ENCODE peak calls at places on chromosomes 2 and 18, in four cellular contexts. One of them, this sample, is unnamed.
A peak's percentile ranks its signal among the peaks of the same experiment; 100 is the strongest.

GRCh38 chr2:127048969-127049897 is 57.7 kb downstream of the BIN1 start:
- DNase-seq in heart left ventricle: peak; percentile 14
- DNase-seq in HFFc6: no peak
- DNase-seq in activated B cell treated with CpG ODN at 0.5 μM for 24 hours: peak; percentile 15
- DNase-seq in this sample: no peak

GRCh38 chr2:9310827-9311226 is 104.2 kb downstream of the ASAP2 start:
- DNase-seq in activated B cell treated with CpG ODN at 0.5 μM for 24 hours: no peak
- DNase-seq in HFFc6: no peak
- DNase-seq in heart left ventricle: no peak
- DNase-seq in this sample: no peak

GRCh38 chr2:8684421-8684884 is 2.6 kb downstream of the ID2 start:
- DNase-seq in activated B cell treated with CpG ODN at 0.5 μM for 24 hours: no peak
- DNase-seq in heart left ventricle: no peak
- DNase-seq in HFFc6: no peak
- DNase-seq in this sample: no peak

GRCh38 chr2:160278889-160279196 is 78.8 kb upstream of the ITGB6 start:
- DNase-seq in HFFc6: peak; percentile 44
- DNase-seq in activated B cell treated with CpG ODN at 0.5 μM for 24 hours: no peak
- DNase-seq in heart left ventricle: no peak
- DNase-seq in this sample: no peak

GRCh38 chr2:25473758-25474335 is 132.1 kb upstream of the DNMT3A start:
- DNase-seq in activated B cell treated with CpG ODN at 0.5 μM for 24 hours: no peak
- DNase-seq in heart left ventricle: peak; percentile 50
- DNase-seq in HFFc6: no peak
- DNase-seq in this sample: no peak

GRCh38 chr18:48334845-48335244 is 74.3 kb downstream of the ZBTB7C start:
- DNase-seq in activated B cell treated with CpG ODN at 0.5 μM for 24 hours: no peak
- DNase-seq in HFFc6: no peak
- DNase-seq in heart left ventricle: no peak
- DNase-seq in this sample: no peak

GRCh38 chr18:36759167-36759776 is 69.5 kb downstream of the TPGS2 start:
- DNase-seq in heart left ventricle: no peak
- DNase-seq in activated B cell treated with CpG ODN at 0.5 μM for 24 hours: no peak
- DNase-seq in HFFc6: no peak
- DNase-seq in this sample: no peak

GRCh38 chr2:3198119-3198518 is 179.5 kb downstream of the EIPR1 start:
- DNase-seq in HFFc6: no peak
- DNase-seq in activated B cell treated with CpG ODN at 0.5 μM for 24 hours: no peak
- DNase-seq in heart left ventricle: no peak
- DNase-seq in this sample: no peak

GRCh38 chr2:35714883-35715282 is 640.7 kb upstream of the CRIM1 start:
- DNase-seq in activated B cell treated with CpG ODN at 0.5 μM for 24 hours: no peak
- DNase-seq in HFFc6: no peak
- DNase-seq in heart left ventricle: no peak
- DNase-seq in this sample: no peak

GRCh38 chr2:148259674-148260073 is 238.8 kb downstream of the MBD5 start:
- DNase-seq in activated B cell treated with CpG ODN at 0.5 μM for 24 hours: no peak
- DNase-seq in HFFc6: no peak
- DNase-seq in heart left ventricle: no peak
- DNase-seq in this sample: no peak
- TF ChIP-seq CTCF in activated B cell treated with CpG ODN at 0.5 μM for 24 hours: no peak
- TF ChIP-seq CTCF in HFFc6: peak; percentile 29
- TF ChIP-seq CTCF in heart left ventricle: no peak
- TF ChIP-seq CTCF in this sample: no peak

DNA sequence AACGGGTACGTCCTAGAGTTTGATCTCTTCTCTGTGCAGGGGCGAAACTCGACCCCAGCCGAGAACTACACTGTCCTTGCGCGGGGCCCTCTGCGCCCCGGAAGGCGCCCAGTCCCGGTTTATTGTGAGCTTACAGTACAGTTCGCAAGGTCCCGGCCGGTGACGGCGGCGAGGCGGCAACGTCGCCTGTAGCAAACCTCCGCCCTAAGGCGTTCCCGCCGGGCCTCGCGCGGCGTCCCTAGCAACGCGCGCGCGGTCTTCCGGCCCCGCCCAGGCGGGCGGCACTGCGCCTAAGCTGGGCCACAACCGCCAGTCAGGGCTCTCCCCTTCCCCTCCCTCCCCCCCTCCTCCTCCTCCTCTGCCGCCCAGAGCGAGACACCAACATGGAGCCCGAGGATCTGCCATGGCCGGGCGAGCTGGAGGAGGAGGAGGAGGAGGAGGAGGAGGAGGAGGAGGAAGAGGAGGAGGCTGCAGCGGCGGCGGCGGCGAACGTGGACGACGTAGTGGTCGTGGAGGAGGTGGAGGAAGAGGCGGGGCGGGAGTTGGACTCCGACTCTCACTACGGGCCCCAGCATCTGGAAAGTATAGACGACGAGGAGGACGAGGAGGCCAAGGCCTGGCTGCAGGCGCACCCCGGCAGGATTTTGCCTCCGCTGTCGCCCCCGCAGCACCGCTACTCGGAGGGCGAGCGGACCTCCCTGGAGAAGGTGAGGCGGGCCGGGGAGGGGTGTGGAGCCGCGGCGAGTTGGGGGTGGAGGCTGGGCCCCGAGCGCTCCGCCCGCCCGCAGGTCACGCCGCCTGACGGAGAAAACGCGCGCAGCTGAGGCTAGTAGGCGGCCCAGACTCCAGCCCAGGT is at the start of gene ALMS1:
- DNase-seq in heart left ventricle: peak; percentile 93
- DNase-seq in activated B cell treated with CpG ODN at 0.5 μM for 24 hours: peak; percentile 85
- DNase-seq in HFFc6: peak; percentile 88
- DNase-seq in this sample: peak; percentile 76
- TF ChIP-seq CTCF in heart left ventricle: no peak
- TF ChIP-seq CTCF in activated B cell treated with CpG ODN at 0.5 μM for 24 hours: no peak
- TF ChIP-seq CTCF in HFFc6: peak; percentile 46
- TF ChIP-seq CTCF in this sample: peak; percentile 32

DNA sequence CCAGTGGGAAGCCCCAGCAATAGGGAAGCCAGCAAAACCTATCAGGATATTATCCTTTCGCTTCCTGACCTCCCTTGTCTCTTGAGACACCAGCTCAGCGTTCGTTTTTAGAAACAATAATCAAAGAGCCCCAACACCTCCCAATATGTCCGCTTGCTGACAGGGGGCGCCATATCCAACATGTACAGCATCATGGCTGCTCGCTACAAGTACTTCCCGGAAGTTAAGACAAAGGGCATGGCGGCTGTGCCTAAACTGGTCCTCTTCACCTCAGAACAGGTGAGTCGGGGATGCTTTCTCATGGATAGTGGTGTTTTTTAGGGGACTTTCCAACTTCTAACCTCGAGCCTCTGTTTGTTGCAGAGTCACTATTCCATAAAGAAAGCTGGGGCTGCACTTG is 28.7 kb downstream of the GAD1 start:
- DNase-seq in HFFc6: no peak
- DNase-seq in activated B cell treated with CpG ODN at 0.5 μM for 24 hours: no peak
- DNase-seq in heart left ventricle: no peak
- DNase-seq in this sample: no peak
- TF ChIP-seq CTCF in HFFc6: peak; percentile 50
- TF ChIP-seq CTCF in activated B cell treated with CpG ODN at 0.5 μM for 24 hours: no peak
- TF ChIP-seq CTCF in heart left ventricle: no peak
- TF ChIP-seq CTCF in this sample: peak; percentile 15

GRCh38 chr2:201259216-201259615 is 1.1 kb upstream of the CASP8 start:
- DNase-seq in HFFc6: no peak
- DNase-seq in heart left ventricle: no peak
- DNase-seq in activated B cell treated with CpG ODN at 0.5 μM for 24 hours: no peak
- DNase-seq in this sample: no peak

GRCh38 chr2:201257381-201257940 is 2.9 kb upstream of the CASP8 start:
- DNase-seq in HFFc6: no peak
- DNase-seq in heart left ventricle: peak; percentile 39
- DNase-seq in activated B cell treated with CpG ODN at 0.5 μM for 24 hours: peak; percentile 53
- DNase-seq in this sample: no peak

GRCh38 chr2:201258666-201258999 is 1.7 kb upstream of the CASP8 start:
- DNase-seq in HFFc6: no peak
- DNase-seq in heart left ventricle: no peak
- DNase-seq in activated B cell treated with CpG ODN at 0.5 μM for 24 hours: no peak
- DNase-seq in this sample: no peak

GRCh38 chr2:201256001-201256544 is 4.3 kb upstream of the CASP8 start:
- DNase-seq in HFFc6: no peak
- DNase-seq in heart left ventricle: no peak
- DNase-seq in activated B cell treated with CpG ODN at 0.5 μM for 24 hours: no peak
- DNase-seq in this sample: no peak

DNA sequence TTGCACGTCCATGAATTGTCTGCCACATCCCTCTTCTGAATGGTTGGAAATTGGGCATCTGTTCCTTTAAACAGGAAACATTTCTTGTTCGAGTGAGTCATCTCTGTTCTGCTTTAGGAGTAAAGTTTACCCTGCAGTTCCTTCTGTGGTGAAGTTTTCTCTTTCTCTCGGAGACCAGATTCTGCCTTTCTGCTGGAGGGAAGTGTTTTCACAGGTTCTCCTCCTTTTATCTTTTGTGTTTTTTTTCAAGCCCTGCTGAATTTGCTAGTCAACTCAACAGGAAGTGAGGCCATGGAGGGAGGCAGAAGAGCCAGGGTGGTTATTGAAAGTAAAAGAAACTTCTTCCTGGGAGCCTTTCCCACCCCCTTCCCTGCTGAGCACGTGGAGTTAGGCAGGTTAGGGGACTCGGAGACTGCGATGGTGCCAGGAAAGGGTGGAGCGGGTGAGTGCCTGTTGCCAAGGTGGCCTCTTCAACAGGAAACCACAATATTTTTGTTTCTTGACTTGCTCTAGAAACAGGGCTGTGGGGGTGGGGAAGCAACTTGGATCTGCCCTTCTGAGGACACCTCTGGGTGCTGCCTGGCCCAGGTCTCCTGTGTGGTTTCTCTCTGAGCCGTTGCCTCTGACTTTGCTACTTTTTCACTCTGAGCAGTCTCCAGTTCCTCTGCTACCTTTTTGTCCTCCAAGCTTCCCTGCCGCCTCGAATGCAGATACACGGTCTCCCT is 2.2 kb upstream of the CASP8 start:
- DNase-seq in heart left ventricle: peak; percentile 60
- DNase-seq in activated B cell treated with CpG ODN at 0.5 μM for 24 hours: peak; percentile 68
- DNase-seq in HFFc6: peak; percentile 79
- DNase-seq in this sample: no peak
- TF ChIP-seq CTCF in heart left ventricle: no peak
- TF ChIP-seq CTCF in activated B cell treated with CpG ODN at 0.5 μM for 24 hours: no peak
- TF ChIP-seq CTCF in HFFc6: no peak
- TF ChIP-seq CTCF in this sample: no peak

GRCh38 chr2:183070942-183071844 is 7.4 kb upstream of the DUSP19 start:
- DNase-seq in HFFc6: peak; percentile 33
- DNase-seq in activated B cell treated with CpG ODN at 0.5 μM for 24 hours: no peak
- DNase-seq in heart left ventricle: no peak
- DNase-seq in this sample: peak; percentile 60
- TF ChIP-seq CTCF in HFFc6: peak; percentile 76
- TF ChIP-seq CTCF in activated B cell treated with CpG ODN at 0.5 μM for 24 hours: no peak
- TF ChIP-seq CTCF in heart left ventricle: peak; percentile 33
- TF ChIP-seq CTCF in this sample: peak; percentile 70

GRCh38 chr2:227551804-227552203 is 46.9 kb upstream of the SCYGR2 start:
- DNase-seq in activated B cell treated with CpG ODN at 0.5 μM for 24 hours: no peak
- DNase-seq in heart left ventricle: no peak
- DNase-seq in HFFc6: no peak
- DNase-seq in this sample: no peak

DNA sequence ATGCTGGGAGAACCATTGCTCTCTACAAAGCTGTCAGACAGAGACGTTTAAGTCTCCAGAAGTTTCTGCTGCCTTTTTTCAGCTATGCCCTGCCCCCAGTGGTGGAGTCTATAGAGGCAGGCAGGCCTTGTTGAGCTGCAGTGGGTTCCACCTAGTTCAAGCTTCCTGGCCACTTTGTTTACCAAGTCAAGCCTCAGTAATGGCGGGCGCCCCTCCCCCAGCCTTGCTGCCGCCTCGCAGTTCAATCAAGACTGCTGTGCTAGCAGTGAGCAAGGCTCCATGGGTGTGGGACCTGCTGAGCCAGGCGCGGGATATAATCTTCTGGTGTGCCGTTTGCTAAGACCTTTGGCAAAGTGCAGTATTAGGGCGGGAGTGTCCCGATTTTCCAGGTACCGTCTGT is 52.7 kb upstream of the SCYGR2 start:
- DNase-seq in heart left ventricle: no peak
- DNase-seq in activated B cell treated with CpG ODN at 0.5 μM for 24 hours: no peak
- DNase-seq in HFFc6: no peak
- DNase-seq in this sample: no peak
- TF ChIP-seq CTCF in heart left ventricle: no peak
- TF ChIP-seq CTCF in activated B cell treated with CpG ODN at 0.5 μM for 24 hours: no peak
- TF ChIP-seq CTCF in HFFc6: peak; percentile 53
- TF ChIP-seq CTCF in this sample: no peak

GRCh38 chr2:120647487-120647886 is 88.2 kb upstream of the GLI2 start:
- DNase-seq in HFFc6: peak; percentile 59
- DNase-seq in heart left ventricle: no peak
- DNase-seq in activated B cell treated with CpG ODN at 0.5 μM for 24 hours: no peak
- DNase-seq in this sample: no peak
- TF ChIP-seq CTCF in HFFc6: no peak
- TF ChIP-seq CTCF in heart left ventricle: no peak
- TF ChIP-seq CTCF in activated B cell treated with CpG ODN at 0.5 μM for 24 hours: no peak
- TF ChIP-seq CTCF in this sample: no peak

GRCh38 chr2:205934443-205934842 is 151.5 kb downstream of the INO80D start:
- DNase-seq in HFFc6: peak; percentile 11
- DNase-seq in heart left ventricle: no peak
- DNase-seq in activated B cell treated with CpG ODN at 0.5 μM for 24 hours: no peak
- DNase-seq in this sample: no peak
- TF ChIP-seq CTCF in HFFc6: peak; percentile 54
- TF ChIP-seq CTCF in heart left ventricle: no peak
- TF ChIP-seq CTCF in activated B cell treated with CpG ODN at 0.5 μM for 24 hours: no peak
- TF ChIP-seq CTCF in this sample: peak; percentile 23

GRCh38 chr18:5416112-5416511 is 120.6 kb upstream of the ZBTB14 start:
- DNase-seq in heart left ventricle: no peak
- DNase-seq in activated B cell treated with CpG ODN at 0.5 μM for 24 hours: no peak
- DNase-seq in HFFc6: no peak
- DNase-seq in this sample: no peak

GRCh38 chr18:5418985-5419495 is 123.5 kb upstream of the ZBTB14 start:
- DNase-seq in heart left ventricle: no peak
- DNase-seq in HFFc6: no peak
- DNase-seq in activated B cell treated with CpG ODN at 0.5 μM for 24 hours: no peak
- DNase-seq in this sample: no peak

GRCh38 chr18:5419601-5420000 is 124.1 kb upstream of the ZBTB14 start:
- DNase-seq in HFFc6: no peak
- DNase-seq in activated B cell treated with CpG ODN at 0.5 μM for 24 hours: no peak
- DNase-seq in heart left ventricle: no peak
- DNase-seq in this sample: no peak

GRCh38 chr18:5415665-5416064 is 120.1 kb upstream of the ZBTB14 start:
- DNase-seq in HFFc6: no peak
- DNase-seq in heart left ventricle: no peak
- DNase-seq in activated B cell treated with CpG ODN at 0.5 μM for 24 hours: no peak
- DNase-seq in this sample: no peak

GRCh38 chr18:5417342-5417741 is 121.8 kb upstream of the ZBTB14 start:
- DNase-seq in activated B cell treated with CpG ODN at 0.5 μM for 24 hours: no peak
- DNase-seq in heart left ventricle: peak; percentile 33
- DNase-seq in HFFc6: no peak
- DNase-seq in this sample: no peak
- TF ChIP-seq CTCF in activated B cell treated with CpG ODN at 0.5 μM for 24 hours: no peak
- TF ChIP-seq CTCF in heart left ventricle: no peak
- TF ChIP-seq CTCF in HFFc6: no peak
- TF ChIP-seq CTCF in this sample: no peak

This sample was measured in progenitor cell of endocrine pancreas.